ENCODE peak calls at places on chromosomes 13 and 19, in five cellular contexts. One of them, this sample, is unnamed.

GRCh38 chr19:50565984-50566903 is 2.0 kb downstream of the LRRC4B start:
- DNase-seq in A549: no peak
- DNase-seq in GM12878: no peak
- DNase-seq in SK-N-SH: no peak
- DNase-seq in K562: no peak
- DNase-seq in this sample: no peak

GRCh38 chr19:55663846-55664536 is 9.2 kb downstream of the U2AF2 start:
- DNase-seq in A549: no peak
- DNase-seq in GM12878: no peak
- DNase-seq in SK-N-SH: no peak
- DNase-seq in K562: no peak
- DNase-seq in this sample: no peak

GRCh38 chr19:6765738-6766356 is 1.4 kb downstream of the SH2D3A start:
- DNase-seq in A549: no peak
- DNase-seq in GM12878: no peak
- DNase-seq in SK-N-SH: no peak
- DNase-seq in K562: no peak
- DNase-seq in this sample: no peak

GRCh38 chr19:566403-566802 is 6.0 kb upstream of the BSG start:
- DNase-seq in A549: no peak
- DNase-seq in GM12878: no peak
- DNase-seq in SK-N-SH: peak; percentile 68
- DNase-seq in K562: peak; percentile 84
- DNase-seq in this sample: peak; percentile 31

GRCh38 chr19:6126335-6126974 is 9.0 kb upstream of the ACSBG2 start:
- DNase-seq in A549: peak; percentile 62
- DNase-seq in GM12878: peak; percentile 71
- DNase-seq in SK-N-SH: peak; percentile 55
- DNase-seq in K562: peak; percentile 66
- DNase-seq in this sample: peak; percentile 71

GRCh38 chr13:38636756-38637155 is 50.1 kb upstream of the FREM2 start:
- DNase-seq in A549: no peak
- DNase-seq in GM12878: no peak
- DNase-seq in SK-N-SH: no peak
- DNase-seq in K562: no peak
- DNase-seq in this sample: no peak

GRCh38 chr13:57874530-57874929 is 243.0 kb downstream of the PCDH17 start:
- DNase-seq in A549: no peak
- DNase-seq in GM12878: no peak
- DNase-seq in SK-N-SH: no peak
- DNase-seq in K562: no peak
- DNase-seq in this sample: no peak

GRCh38 chr19:13018037-13018914 is 23.0 kb downstream of the NFIX start:
- DNase-seq in A549: no peak
- DNase-seq in GM12878: no peak
- DNase-seq in SK-N-SH: peak; percentile 89
- DNase-seq in K562: peak; percentile 54
- DNase-seq in this sample: peak; percentile 35

GRCh38 chr19:28705008-28705407 is 507.9 kb downstream of the UQCRFS1 start:
- DNase-seq in A549: peak; percentile 15
- DNase-seq in GM12878: no peak
- DNase-seq in SK-N-SH: no peak
- DNase-seq in K562: peak; percentile 19
- DNase-seq in this sample: peak; percentile 62

GRCh38 chr13:40784540-40784939 is 4.9 kb upstream of the SLC25A15 start:
- DNase-seq in A549: no peak
- DNase-seq in GM12878: no peak
- DNase-seq in SK-N-SH: no peak
- DNase-seq in K562: no peak
- DNase-seq in this sample: no peak

GRCh38 chr19:50414850-50415660 is 3.7 kb upstream of the SPIB start:
- DNase-seq in A549: peak; percentile 89
- DNase-seq in GM12878: no peak
- DNase-seq in SK-N-SH: peak; percentile 92
- DNase-seq in K562: peak; percentile 91
- DNase-seq in this sample: peak; percentile 54

GRCh38 chr13:99991013-99991805 is 9.6 kb downstream of the ZIC2 start:
- DNase-seq in A549: no peak
- DNase-seq in GM12878: no peak
- DNase-seq in SK-N-SH: peak; percentile 26
- DNase-seq in K562: no peak
- DNase-seq in this sample: no peak

GRCh38 chr13:39526499-39526898 is 76.5 kb downstream of the LHFPL6 start:
- DNase-seq in A549: no peak
- DNase-seq in GM12878: no peak
- DNase-seq in SK-N-SH: no peak
- DNase-seq in K562: no peak
- DNase-seq in this sample: no peak

GRCh38 chr19:41309225-41310030 is 544 bp upstream of the CCDC97 start:
- DNase-seq in A549: no peak
- DNase-seq in GM12878: no peak
- DNase-seq in SK-N-SH: no peak
- DNase-seq in K562: no peak
- DNase-seq in this sample: no peak

GRCh38 chr13:73602295-73602694 is 531.9 kb downstream of the KLF12 start:
- DNase-seq in A549: no peak
- DNase-seq in GM12878: no peak
- DNase-seq in SK-N-SH: no peak
- DNase-seq in K562: peak; percentile 3
- DNase-seq in this sample: peak; percentile 28

GRCh38 chr19:56140583-56141415 is at the start of gene ZNF444:
- DNase-seq in A549: peak; percentile 100
- DNase-seq in GM12878: peak; percentile 97
- DNase-seq in SK-N-SH: peak; percentile 96
- DNase-seq in K562: peak; percentile 98
- DNase-seq in this sample: peak; percentile 99

GRCh38 chr13:70255406-70255991 is 147.2 kb upstream of the KLHL1 start:
- DNase-seq in A549: no peak
- DNase-seq in GM12878: no peak
- DNase-seq in SK-N-SH: no peak
- DNase-seq in K562: no peak
- DNase-seq in this sample: no peak

GRCh38 chr13:98974053-98974452 is 3.8 kb downstream of the DOCK9 start:
- DNase-seq in A549: no peak
- DNase-seq in GM12878: no peak
- DNase-seq in SK-N-SH: no peak
- DNase-seq in K562: peak; percentile 10
- DNase-seq in this sample: no peak

GRCh38 chr13:79870766-79871165 is 389.8 kb downstream of the NDFIP2 start:
- DNase-seq in A549: no peak
- DNase-seq in GM12878: no peak
- DNase-seq in SK-N-SH: no peak
- DNase-seq in K562: no peak
- DNase-seq in this sample: peak; percentile 64

GRCh38 chr19:23393121-23393520 is 2.1 kb downstream of the ZNF91 start:
- DNase-seq in A549: no peak
- DNase-seq in GM12878: no peak
- DNase-seq in SK-N-SH: no peak
- DNase-seq in K562: no peak
- DNase-seq in this sample: no peak

GRCh38 chr19:8017808-8018207 is 12.4 kb upstream of the ELAVL1 start:
- DNase-seq in A549: no peak
- DNase-seq in GM12878: no peak
- DNase-seq in SK-N-SH: no peak
- DNase-seq in K562: peak; percentile 66
- DNase-seq in this sample: no peak

GRCh38 chr13:44899967-44900366 is 89.3 kb downstream of the NUFIP1 start:
- DNase-seq in A549: no peak
- DNase-seq in GM12878: no peak
- DNase-seq in SK-N-SH: peak; percentile 43
- DNase-seq in K562: no peak
- DNase-seq in this sample: no peak

GRCh38 chr13:111912453-111912866 is 154.5 kb upstream of the SOX1 start:
- DNase-seq in A549: no peak
- DNase-seq in GM12878: no peak
- DNase-seq in SK-N-SH: no peak
- DNase-seq in K562: no peak
- DNase-seq in this sample: no peak

GRCh38 chr13:52929826-52930225 is 81.4 kb upstream of the PCDH8 start:
- DNase-seq in A549: no peak
- DNase-seq in GM12878: no peak
- DNase-seq in SK-N-SH: no peak
- DNase-seq in K562: no peak
- DNase-seq in this sample: no peak

GRCh38 chr19:1678073-1678472 is 25.7 kb upstream of the TCF3 start:
- DNase-seq in A549: no peak
- DNase-seq in GM12878: no peak
- DNase-seq in SK-N-SH: no peak
- DNase-seq in K562: no peak
- DNase-seq in this sample: no peak

GRCh38 chr19:35509018-35509652 is 4.3 kb downstream of the DMKN start:
- DNase-seq in A549: no peak
- DNase-seq in GM12878: peak; percentile 40
- DNase-seq in SK-N-SH: no peak
- DNase-seq in K562: peak; percentile 37
- DNase-seq in this sample: no peak

GRCh38 chr19:2782936-2783780 is at the start of gene SGTA:
- DNase-seq in A549: peak; percentile 94
- DNase-seq in GM12878: peak; percentile 98
- DNase-seq in SK-N-SH: peak; percentile 99
- DNase-seq in K562: peak; percentile 97
- DNase-seq in this sample: peak; percentile 99

GRCh38 chr13:44148159-44148929 is 225.3 kb upstream of the SERP2 start:
- DNase-seq in A549: no peak
- DNase-seq in GM12878: no peak
- DNase-seq in SK-N-SH: no peak
- DNase-seq in K562: no peak
- DNase-seq in this sample: peak; percentile 20

GRCh38 chr13:40113644-40114304 is 458.3 kb downstream of the COG6 start:
- DNase-seq in A549: no peak
- DNase-seq in GM12878: no peak
- DNase-seq in SK-N-SH: no peak
- DNase-seq in K562: no peak
- DNase-seq in this sample: no peak

GRCh38 chr19:55644191-55644833 is 863 bp downstream of the ZNF581 start:
- DNase-seq in A549: no peak
- DNase-seq in GM12878: no peak
- DNase-seq in SK-N-SH: peak; percentile 9
- DNase-seq in K562: no peak
- DNase-seq in this sample: no peak

GRCh38 chr19:44141191-44142013 is at the start of gene ZNF234:
- DNase-seq in A549: peak; percentile 97
- DNase-seq in GM12878: peak; percentile 40
- DNase-seq in SK-N-SH: peak; percentile 88
- DNase-seq in K562: peak; percentile 75
- DNase-seq in this sample: peak; percentile 85

DNA sequence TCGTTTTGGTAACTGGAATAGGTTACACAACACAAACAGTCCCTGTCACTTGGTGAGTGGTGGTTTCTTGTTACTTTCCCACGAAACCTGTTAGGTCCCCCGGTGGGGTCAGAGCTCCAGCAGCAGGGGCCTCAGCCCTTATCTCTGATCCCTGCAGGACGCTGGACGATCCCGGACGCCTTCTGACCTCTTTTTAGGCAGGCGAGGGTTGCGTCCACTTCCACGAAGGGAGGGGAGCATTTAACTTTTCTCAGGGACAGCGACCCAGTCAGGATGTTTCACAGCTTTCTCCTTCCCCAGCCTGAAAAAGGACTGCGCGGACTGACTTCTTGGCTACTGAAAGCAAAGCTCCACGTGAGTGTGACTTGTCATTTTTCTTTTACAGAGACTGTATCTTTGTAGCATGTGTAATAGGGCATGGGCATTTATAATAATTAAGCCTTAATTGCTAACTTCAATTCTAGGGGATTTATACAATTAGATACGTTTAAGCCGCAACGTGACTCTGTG is 715 bp downstream of the ZNF234 start:
- DNase-seq in A549: peak; percentile 14
- DNase-seq in GM12878: no peak
- DNase-seq in SK-N-SH: no peak
- DNase-seq in K562: peak; percentile 22
- DNase-seq in this sample: peak; percentile 42
- TF ChIP-seq RCOR1 in A549: no peak
- TF ChIP-seq RCOR1 in GM12878: no peak
- TF ChIP-seq RCOR1 in SK-N-SH: no peak
- TF ChIP-seq RCOR1 in K562: no peak
- TF ChIP-seq RCOR1 in this sample: no peak

DNA sequence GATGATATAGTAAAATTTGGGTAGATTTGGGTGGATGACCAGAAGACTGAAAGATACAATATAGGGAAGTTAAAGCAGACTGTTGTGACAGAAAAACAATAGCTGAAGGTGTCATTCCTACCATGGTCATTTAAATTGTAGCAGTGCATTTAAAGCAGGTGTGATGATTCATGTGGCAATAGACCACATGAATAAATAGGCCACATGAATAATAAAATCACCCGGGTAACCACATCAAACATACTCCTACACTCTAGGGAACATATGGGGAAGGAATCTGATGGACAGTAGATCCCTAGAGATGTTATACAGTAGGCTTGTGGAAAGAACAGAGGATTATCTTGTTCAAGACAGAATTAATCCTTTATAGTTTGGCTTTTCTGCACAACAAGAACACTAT is 392.6 kb downstream of the SLITRK5 start:
- DNase-seq in A549: no peak
- DNase-seq in GM12878: no peak
- DNase-seq in SK-N-SH: no peak
- DNase-seq in K562: no peak
- DNase-seq in this sample: no peak
- TF ChIP-seq RCOR1 in A549: no peak
- TF ChIP-seq RCOR1 in GM12878: no peak
- TF ChIP-seq RCOR1 in SK-N-SH: no peak
- TF ChIP-seq RCOR1 in K562: no peak
- TF ChIP-seq RCOR1 in this sample: no peak

GRCh38 chr19:19214892-19215291 is 3.1 kb downstream of the NCAN start:
- DNase-seq in A549: no peak
- DNase-seq in GM12878: no peak
- DNase-seq in SK-N-SH: no peak
- DNase-seq in K562: peak; percentile 64
- DNase-seq in this sample: peak; percentile 39
- TF ChIP-seq RCOR1 in A549: no peak
- TF ChIP-seq RCOR1 in GM12878: no peak
- TF ChIP-seq RCOR1 in SK-N-SH: no peak
- TF ChIP-seq RCOR1 in K562: no peak
- TF ChIP-seq RCOR1 in this sample: peak; percentile 47

GRCh38 chr13:26965976-26966375 is 205.4 kb upstream of the GPR12 start:
- DNase-seq in A549: no peak
- DNase-seq in GM12878: no peak
- DNase-seq in SK-N-SH: no peak
- DNase-seq in K562: no peak
- DNase-seq in this sample: peak; percentile 93

GRCh38 chr13:26965058-26965380 is 204.4 kb upstream of the GPR12 start:
- DNase-seq in A549: no peak
- DNase-seq in GM12878: no peak
- DNase-seq in SK-N-SH: no peak
- DNase-seq in K562: no peak
- DNase-seq in this sample: no peak

GRCh38 chr13:26971990-26972888 is 199.4 kb downstream of the USP12 start:
- DNase-seq in A549: no peak
- DNase-seq in GM12878: no peak
- DNase-seq in SK-N-SH: no peak
- DNase-seq in K562: peak; percentile 37
- DNase-seq in this sample: peak; percentile 20

GRCh38 chr13:26967119-26968038 is 204.2 kb downstream of the USP12 start:
- DNase-seq in A549: no peak
- DNase-seq in GM12878: no peak
- DNase-seq in SK-N-SH: peak; percentile 63
- DNase-seq in K562: no peak
- DNase-seq in this sample: no peak

GRCh38 chr13:26968431-26969335 is 202.9 kb downstream of the USP12 start:
- DNase-seq in A549: no peak
- DNase-seq in GM12878: no peak
- DNase-seq in SK-N-SH: no peak
- DNase-seq in K562: no peak
- DNase-seq in this sample: peak; percentile 23
- TF ChIP-seq RCOR1 in A549: no peak
- TF ChIP-seq RCOR1 in GM12878: no peak
- TF ChIP-seq RCOR1 in SK-N-SH: no peak
- TF ChIP-seq RCOR1 in K562: no peak
- TF ChIP-seq RCOR1 in this sample: no peak

This sample was measured in IMR-90.